ENCODE peak calls at places on chromosomes 16 and 17, in six cellular contexts. H, J, A, G, P and L are unnamed samples.

GRCh38 chr16:15777533-15778203 is 79.2 kb downstream of the MYH11 start:
- DNase-seq in H (peak), J (no peak), A (no peak), G (peak), P (peak), L (peak)

GRCh38 chr17:3974138-3974687 is 10.0 kb upstream of the ATP2A3 start:
- DNase-seq in H (no peak), J (peak), A (no peak), G (no peak), P (no peak), L (no peak)

GRCh38 chr17:80649672-80650338 is 105.2 kb downstream of the RPTOR start:
- DNase-seq in H (peak), J (peak), A (peak), G (peak), P (peak), L (peak)

GRCh38 chr17:5619088-5619740 is 34.9 kb upstream of the NLRP1 start:
- DNase-seq in H (no peak), J (no peak), A (no peak), G (no peak), P (no peak), L (no peak)

GRCh38 chr16:1877804-1878203 is 5.8 kb upstream of the MEIOB start:
- DNase-seq in H (no peak), J (no peak), A (no peak), G (no peak), P (no peak), L (no peak)

GRCh38 chr16:23512168-23512695 is 1.9 kb upstream of the GGA2 start:
- DNase-seq in H (no peak), J (no peak), A (no peak), G (no peak), P (no peak), L (no peak)

GRCh38 chr17:2174471-2175293 is 119.8 kb downstream of the HIC1 start:
- DNase-seq in H (no peak), J (peak), A (no peak), G (peak), P (no peak), L (no peak)

GRCh38 chr17:58224315-58224714 is 5.3 kb upstream of the MKS1 start:
- DNase-seq in H (no peak), J (no peak), A (no peak), G (peak), P (no peak), L (no peak)

GRCh38 chr17:3710951-3711383 is 12.7 kb upstream of the HASPIN start:
- DNase-seq in H (no peak), J (no peak), A (no peak), G (no peak), P (peak), L (peak)

GRCh38 chr16:11402051-11402744 is 56.9 kb downstream of the RMI2 start:
- DNase-seq in H (no peak), J (no peak), A (no peak), G (no peak), P (no peak), L (no peak)

GRCh38 chr17:42110301-42111264 is 1.9 kb downstream of the DHX58 start:
- DNase-seq in H (no peak), J (no peak), A (no peak), G (no peak), P (peak), L (no peak)

GRCh38 chr17:10210151-10210574 is 11.8 kb upstream of the GAS7 start:
- DNase-seq in H (no peak), J (no peak), A (no peak), G (peak), P (no peak), L (no peak)

GRCh38 chr16:85238233-85238647 is 126.0 kb upstream of the CIBAR2 start:
- DNase-seq in H (no peak), J (peak), A (no peak), G (peak), P (no peak), L (no peak)

GRCh38 chr16:85553436-85554113 is 59.5 kb upstream of the GSE1 start:
- DNase-seq in H (peak), J (peak), A (peak), G (peak), P (peak), L (peak)

GRCh38 chr17:9948967-9949366 is 43.9 kb upstream of the RCVRN start:
- DNase-seq in H (no peak), J (no peak), A (no peak), G (no peak), P (no peak), L (no peak)

GRCh38 chr17:72632026-72632684 is 460.3 kb downstream of the SLC39A11 start:
- DNase-seq in H (no peak), J (no peak), A (peak), G (no peak), P (no peak), L (no peak)

GRCh38 chr16:673399-673991 is 2.0 kb upstream of the RHBDL1 start:
- DNase-seq in H (no peak), J (no peak), A (no peak), G (no peak), P (no peak), L (no peak)

GRCh38 chr16:79897444-79898146 is 297.1 kb upstream of the MAF start:
- DNase-seq in H (no peak), J (no peak), A (no peak), G (no peak), P (no peak), L (no peak)

GRCh38 chr16:68229431-68230175 is 6.3 kb downstream of the ESRP2 start:
- DNase-seq in H (peak), J (no peak), A (no peak), G (peak), P (peak), L (peak)

GRCh38 chr17:64282753-64283080 is 19.7 kb upstream of the TEX2 start:
- DNase-seq in H (peak), J (no peak), A (no peak), G (no peak), P (no peak), L (no peak)

GRCh38 chr17:69655902-69656301 is 241.4 kb downstream of the MAP2K6 start:
- DNase-seq in H (no peak), J (no peak), A (no peak), G (no peak), P (no peak), L (no peak)

GRCh38 chr17:66275651-66276050 is 26.8 kb upstream of the PRKCA start:
- DNase-seq in H (no peak), J (no peak), A (no peak), G (peak), P (no peak), L (no peak)

GRCh38 chr16:28097500-28097899 is 34.0 kb upstream of the GSG1L start:
- DNase-seq in H (no peak), J (no peak), A (no peak), G (no peak), P (no peak), L (no peak)

GRCh38 chr17:31546650-31547049 is 155.2 kb downstream of the RAB11FIP4 start:
- DNase-seq in H (no peak), J (no peak), A (no peak), G (no peak), P (no peak), L (no peak)

GRCh38 chr16:83802135-83802534 is 5.6 kb upstream of the HSBP1 start:
- DNase-seq in H (no peak), J (no peak), A (no peak), G (peak), P (no peak), L (no peak)

GRCh38 chr16:9258423-9259051 is 167.1 kb downstream of the HAPSTR1 start:
- DNase-seq in H (peak), J (peak), A (no peak), G (peak), P (peak), L (peak)

GRCh38 chr17:1413281-1413791 is 13.3 kb upstream of the YWHAE start:
- DNase-seq in H (peak), J (peak), A (peak), G (peak), P (no peak), L (no peak)

GRCh38 chr17:47978324-47978723 is 7.4 kb downstream of the CDK5RAP3 start:
- DNase-seq in H (peak), J (peak), A (peak), G (peak), P (peak), L (peak)

GRCh38 chr16:81928975-81929374 is 82.3 kb downstream of the SDR42E1 start:
- DNase-seq in H (no peak), J (no peak), A (no peak), G (no peak), P (no peak), L (no peak)